ENCODE peak calls at places on chromosome 22, in six cellular contexts. One of them, this sample, is unnamed.
A peak's percentile ranks its signal among the peaks of the same experiment; 100 is the strongest.

GRCh38 chr22:38106814-38107578 is 3.5 kb downstream of the BAIAP2L2 start:
- DNase-seq in IMR-90: no peak
- DNase-seq in Right ventricle myocardium superior: peak; percentile 34
- DNase-seq in astrocyte of the hippocampus: no peak
- DNase-seq in SJSA1: no peak
- DNase-seq in stimulated activated CD4-positive, alpha-beta T cell treated with anti-CD3 and anti-CD28 coated beads, Interleukin-12 subunit alpha, Interleukin-12 subunit beta, amount 100 ng/mL, for 48 hours: no peak
- DNase-seq in this sample: no peak

GRCh38 chr22:17927062-17927461 is 97.3 kb downstream of the MICAL3 start:
- DNase-seq in astrocyte of the hippocampus: no peak
- DNase-seq in SJSA1: no peak
- DNase-seq in IMR-90: no peak
- DNase-seq in Right ventricle myocardium superior: no peak
- DNase-seq in stimulated activated CD4-positive, alpha-beta T cell treated with anti-CD3 and anti-CD28 coated beads, Interleukin-12 subunit alpha, Interleukin-12 subunit beta, amount 100 ng/mL, for 48 hours: no peak
- DNase-seq in this sample: no peak

GRCh38 chr22:40203568-40203967 is 25.8 kb downstream of the TNRC6B start:
- DNase-seq in stimulated activated CD4-positive, alpha-beta T cell treated with anti-CD3 and anti-CD28 coated beads, Interleukin-12 subunit alpha, Interleukin-12 subunit beta, amount 100 ng/mL, for 48 hours: no peak
- DNase-seq in IMR-90: peak; percentile 38
- DNase-seq in astrocyte of the hippocampus: peak; percentile 40
- DNase-seq in Right ventricle myocardium superior: no peak
- DNase-seq in SJSA1: no peak
- DNase-seq in this sample: no peak

GRCh38 chr22:36171941-36172340 is 11.4 kb upstream of the APOL3 start:
- DNase-seq in IMR-90: no peak
- DNase-seq in astrocyte of the hippocampus: no peak
- DNase-seq in stimulated activated CD4-positive, alpha-beta T cell treated with anti-CD3 and anti-CD28 coated beads, Interleukin-12 subunit alpha, Interleukin-12 subunit beta, amount 100 ng/mL, for 48 hours: no peak
- DNase-seq in SJSA1: no peak
- DNase-seq in Right ventricle myocardium superior: no peak
- DNase-seq in this sample: no peak

GRCh38 chr22:46089426-46090041 is 60.8 kb upstream of the PPARA start:
- DNase-seq in stimulated activated CD4-positive, alpha-beta T cell treated with anti-CD3 and anti-CD28 coated beads, Interleukin-12 subunit alpha, Interleukin-12 subunit beta, amount 100 ng/mL, for 48 hours: no peak
- DNase-seq in Right ventricle myocardium superior: peak; percentile 42
- DNase-seq in astrocyte of the hippocampus: no peak
- DNase-seq in IMR-90: no peak
- DNase-seq in SJSA1: no peak
- DNase-seq in this sample: no peak

GRCh38 chr22:49589301-49589700 is 238.4 kb downstream of the BRD1 start:
- DNase-seq in stimulated activated CD4-positive, alpha-beta T cell treated with anti-CD3 and anti-CD28 coated beads, Interleukin-12 subunit alpha, Interleukin-12 subunit beta, amount 100 ng/mL, for 48 hours: no peak
- DNase-seq in Right ventricle myocardium superior: no peak
- DNase-seq in IMR-90: no peak
- DNase-seq in astrocyte of the hippocampus: no peak
- DNase-seq in SJSA1: no peak
- DNase-seq in this sample: peak; percentile 18

GRCh38 chr22:20552450-20552894 is 45.1 kb downstream of the MED15 start:
- DNase-seq in astrocyte of the hippocampus: peak; percentile 32
- DNase-seq in IMR-90: peak; percentile 42
- DNase-seq in stimulated activated CD4-positive, alpha-beta T cell treated with anti-CD3 and anti-CD28 coated beads, Interleukin-12 subunit alpha, Interleukin-12 subunit beta, amount 100 ng/mL, for 48 hours: no peak
- DNase-seq in SJSA1: no peak
- DNase-seq in Right ventricle myocardium superior: peak; percentile 94
- DNase-seq in this sample: peak; percentile 72

GRCh38 chr22:25148149-25148691 is 51.4 kb upstream of the CRYBB3 start:
- DNase-seq in Right ventricle myocardium superior: no peak
- DNase-seq in astrocyte of the hippocampus: peak; percentile 32
- DNase-seq in SJSA1: no peak
- DNase-seq in IMR-90: no peak
- DNase-seq in stimulated activated CD4-positive, alpha-beta T cell treated with anti-CD3 and anti-CD28 coated beads, Interleukin-12 subunit alpha, Interleukin-12 subunit beta, amount 100 ng/mL, for 48 hours: no peak
- DNase-seq in this sample: peak; percentile 77

GRCh38 chr22:46996595-46997310 is 234.3 kb downstream of the TBC1D22A start:
- DNase-seq in astrocyte of the hippocampus: no peak
- DNase-seq in IMR-90: no peak
- DNase-seq in SJSA1: no peak
- DNase-seq in Right ventricle myocardium superior: no peak
- DNase-seq in stimulated activated CD4-positive, alpha-beta T cell treated with anti-CD3 and anti-CD28 coated beads, Interleukin-12 subunit alpha, Interleukin-12 subunit beta, amount 100 ng/mL, for 48 hours: no peak
- DNase-seq in this sample: no peak

GRCh38 chr22:31230871-31231621 is 18.9 kb downstream of the LIMK2 start:
- DNase-seq in SJSA1: peak; percentile 38
- DNase-seq in stimulated activated CD4-positive, alpha-beta T cell treated with anti-CD3 and anti-CD28 coated beads, Interleukin-12 subunit alpha, Interleukin-12 subunit beta, amount 100 ng/mL, for 48 hours: no peak
- DNase-seq in Right ventricle myocardium superior: no peak
- DNase-seq in IMR-90: peak; percentile 74
- DNase-seq in astrocyte of the hippocampus: peak; percentile 77
- DNase-seq in this sample: no peak

This sample was measured in Peyer's patch.